ENCODE peak calls at places on chromosomes 3 and 15, in six cellular contexts. One of them, this sample, is unnamed.

GRCh38 chr3:72487078-72487765 is 361.0 kb downstream of the SHQ1 start:
- DNase-seq in IMR-90: peak
- DNase-seq in cardiac fibroblast: peak
- DNase-seq in fibroblast of lung: peak
- DNase-seq in SK-N-SH: no peak
- DNase-seq in fibroblast of the aortic adventitia: peak
- DNase-seq in this sample: peak

GRCh38 chr15:68610825-68611224 is 32.0 kb downstream of the CORO2B start:
- DNase-seq in IMR-90: no peak
- DNase-seq in cardiac fibroblast: no peak
- DNase-seq in fibroblast of lung: no peak
- DNase-seq in SK-N-SH: no peak
- DNase-seq in fibroblast of the aortic adventitia: no peak
- DNase-seq in this sample: no peak

GRCh38 chr15:70097337-70098169 is at the start of gene TLE3:
- DNase-seq in IMR-90: peak
- DNase-seq in cardiac fibroblast: peak
- DNase-seq in fibroblast of lung: peak
- DNase-seq in SK-N-SH: peak
- DNase-seq in fibroblast of the aortic adventitia: peak
- DNase-seq in this sample: peak

GRCh38 chr3:48367201-48367600 is 4.8 kb upstream of the FBXW12 start:
- DNase-seq in IMR-90: no peak
- DNase-seq in cardiac fibroblast: peak
- DNase-seq in fibroblast of lung: no peak
- DNase-seq in SK-N-SH: peak
- DNase-seq in fibroblast of the aortic adventitia: no peak
- DNase-seq in this sample: no peak

GRCh38 chr3:126025116-126025729 is 56.2 kb downstream of the ROPN1B start:
- DNase-seq in IMR-90: no peak
- DNase-seq in cardiac fibroblast: no peak
- DNase-seq in fibroblast of lung: no peak
- DNase-seq in SK-N-SH: no peak
- DNase-seq in fibroblast of the aortic adventitia: no peak
- DNase-seq in this sample: no peak

GRCh38 chr3:175732053-175732452 is 872.9 kb downstream of the NAALADL2 start:
- DNase-seq in IMR-90: no peak
- DNase-seq in cardiac fibroblast: no peak
- DNase-seq in fibroblast of lung: no peak
- DNase-seq in SK-N-SH: no peak
- DNase-seq in fibroblast of the aortic adventitia: no peak
- DNase-seq in this sample: no peak

GRCh38 chr3:121574449-121574848 is 6.7 kb downstream of the ARGFX start:
- DNase-seq in IMR-90: peak
- DNase-seq in cardiac fibroblast: peak
- DNase-seq in fibroblast of lung: no peak
- DNase-seq in SK-N-SH: no peak
- DNase-seq in fibroblast of the aortic adventitia: peak
- DNase-seq in this sample: no peak

GRCh38 chr15:98127612-98128011 is 167.1 kb downstream of the ARRDC4 start:
- DNase-seq in IMR-90: no peak
- DNase-seq in cardiac fibroblast: no peak
- DNase-seq in fibroblast of lung: no peak
- DNase-seq in SK-N-SH: no peak
- DNase-seq in fibroblast of the aortic adventitia: no peak
- DNase-seq in this sample: no peak

GRCh38 chr15:70212288-70212962 is 114.7 kb upstream of the TLE3 start:
- DNase-seq in IMR-90: no peak
- DNase-seq in cardiac fibroblast: no peak
- DNase-seq in fibroblast of lung: no peak
- DNase-seq in SK-N-SH: no peak
- DNase-seq in fibroblast of the aortic adventitia: no peak
- DNase-seq in this sample: no peak

GRCh38 chr3:20396335-20396734 is 210.3 kb upstream of the SGO1 start:
- DNase-seq in IMR-90: no peak
- DNase-seq in cardiac fibroblast: no peak
- DNase-seq in fibroblast of lung: no peak
- DNase-seq in SK-N-SH: no peak
- DNase-seq in fibroblast of the aortic adventitia: no peak
- DNase-seq in this sample: no peak

GRCh38 chr15:62841891-62842559 is 200.5 kb upstream of the TPM1 start:
- DNase-seq in IMR-90: no peak
- DNase-seq in cardiac fibroblast: no peak
- DNase-seq in fibroblast of lung: no peak
- DNase-seq in SK-N-SH: no peak
- DNase-seq in fibroblast of the aortic adventitia: no peak
- DNase-seq in this sample: no peak

GRCh38 chr3:149886957-149887356 is 73.9 kb downstream of the RNF13 start:
- DNase-seq in IMR-90: no peak
- DNase-seq in cardiac fibroblast: no peak
- DNase-seq in fibroblast of lung: no peak
- DNase-seq in SK-N-SH: no peak
- DNase-seq in fibroblast of the aortic adventitia: no peak
- DNase-seq in this sample: no peak
- TF ChIP-seq CTCF in IMR-90: no peak
- TF ChIP-seq CTCF in cardiac fibroblast: no peak
- TF ChIP-seq CTCF in fibroblast of lung: no peak
- TF ChIP-seq CTCF in SK-N-SH: no peak
- TF ChIP-seq CTCF in fibroblast of the aortic adventitia: no peak
- TF ChIP-seq CTCF in this sample: no peak

DNA sequence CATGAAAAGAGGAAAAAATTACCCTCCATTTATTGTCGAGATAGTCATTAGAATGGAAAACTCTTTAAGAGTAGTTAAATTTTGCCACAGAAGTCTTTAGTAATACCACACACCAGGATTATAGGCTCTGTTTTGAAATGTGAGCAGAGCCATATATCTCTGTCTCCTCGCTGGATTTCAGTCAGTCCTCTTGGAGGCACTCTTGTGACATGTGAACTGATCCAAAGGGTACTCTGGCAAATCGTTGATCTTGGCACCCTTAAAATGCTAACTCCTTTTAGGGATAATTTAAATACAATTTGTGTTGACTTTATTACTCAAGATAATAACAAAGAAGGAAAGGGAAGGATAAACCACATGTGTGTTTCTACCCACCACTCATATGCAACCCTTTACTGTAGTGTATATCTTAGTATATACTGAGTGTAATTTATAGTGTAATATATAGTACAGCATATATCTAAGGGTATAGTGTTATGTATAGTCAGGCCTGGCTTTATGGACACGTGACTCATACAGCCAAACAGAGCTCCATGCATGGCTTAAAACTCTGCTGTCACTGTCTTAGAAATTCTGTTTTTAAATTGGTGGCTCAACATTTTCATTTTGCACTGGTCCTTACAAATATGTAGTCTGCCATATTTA is 12.3 kb upstream of the KPNA4 start:
- DNase-seq in IMR-90: peak
- DNase-seq in cardiac fibroblast: peak
- DNase-seq in fibroblast of lung: peak
- DNase-seq in SK-N-SH: no peak
- DNase-seq in fibroblast of the aortic adventitia: peak
- DNase-seq in this sample: no peak
- H3K4me3 ChIP-seq in IMR-90: no peak
- H3K4me3 ChIP-seq in cardiac fibroblast: no peak
- H3K4me3 ChIP-seq in fibroblast of lung: no peak
- H3K4me3 ChIP-seq in SK-N-SH: no peak
- H3K4me3 ChIP-seq in fibroblast of the aortic adventitia: no peak
- H3K4me3 ChIP-seq in this sample: no peak

GRCh38 chr15:34773013-34773412 is 18.2 kb upstream of the GJD2 start:
- DNase-seq in IMR-90: no peak
- DNase-seq in cardiac fibroblast: no peak
- DNase-seq in fibroblast of lung: no peak
- DNase-seq in SK-N-SH: no peak
- DNase-seq in fibroblast of the aortic adventitia: no peak
- DNase-seq in this sample: no peak

GRCh38 chr15:34776706-34777105 is 18.6 kb downstream of the ACTC1 start:
- DNase-seq in IMR-90: no peak
- DNase-seq in cardiac fibroblast: no peak
- DNase-seq in fibroblast of lung: no peak
- DNase-seq in SK-N-SH: no peak
- DNase-seq in fibroblast of the aortic adventitia: no peak
- DNase-seq in this sample: no peak

GRCh38 chr15:34769711-34770110 is 14.9 kb upstream of the GJD2 start:
- DNase-seq in IMR-90: no peak
- DNase-seq in cardiac fibroblast: no peak
- DNase-seq in fibroblast of lung: no peak
- DNase-seq in SK-N-SH: no peak
- DNase-seq in fibroblast of the aortic adventitia: no peak
- DNase-seq in this sample: no peak

GRCh38 chr15:34772312-34772711 is 17.5 kb upstream of the GJD2 start:
- DNase-seq in IMR-90: no peak
- DNase-seq in cardiac fibroblast: no peak
- DNase-seq in fibroblast of lung: no peak
- DNase-seq in SK-N-SH: no peak
- DNase-seq in fibroblast of the aortic adventitia: no peak
- DNase-seq in this sample: no peak

DNA sequence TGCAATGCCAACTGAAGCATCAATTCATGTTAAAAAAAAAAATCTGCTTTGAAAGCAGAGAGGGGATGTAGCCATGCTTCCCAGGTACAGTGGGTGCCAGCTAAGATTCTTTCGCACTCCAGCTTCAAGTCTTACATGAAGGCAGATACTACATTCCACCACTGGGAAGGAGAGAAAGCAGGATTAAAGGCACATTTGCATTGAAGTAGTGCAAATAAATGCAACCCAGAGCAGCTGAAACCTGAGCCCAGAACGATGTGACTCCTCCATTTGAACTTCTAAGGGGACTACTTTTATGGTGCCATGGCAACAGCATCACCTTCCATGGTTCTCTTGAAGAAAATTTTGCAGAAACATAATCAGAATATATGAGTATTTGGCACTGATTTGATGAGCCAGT is 19.1 kb upstream of the GJD2 start:
- DNase-seq in IMR-90: no peak
- DNase-seq in cardiac fibroblast: no peak
- DNase-seq in fibroblast of lung: no peak
- DNase-seq in SK-N-SH: no peak
- DNase-seq in fibroblast of the aortic adventitia: no peak
- DNase-seq in this sample: no peak
- TF ChIP-seq CTCF in IMR-90: no peak
- TF ChIP-seq CTCF in cardiac fibroblast: no peak
- TF ChIP-seq CTCF in fibroblast of lung: no peak
- TF ChIP-seq CTCF in SK-N-SH: no peak
- TF ChIP-seq CTCF in fibroblast of the aortic adventitia: no peak
- TF ChIP-seq CTCF in this sample: no peak

DNA sequence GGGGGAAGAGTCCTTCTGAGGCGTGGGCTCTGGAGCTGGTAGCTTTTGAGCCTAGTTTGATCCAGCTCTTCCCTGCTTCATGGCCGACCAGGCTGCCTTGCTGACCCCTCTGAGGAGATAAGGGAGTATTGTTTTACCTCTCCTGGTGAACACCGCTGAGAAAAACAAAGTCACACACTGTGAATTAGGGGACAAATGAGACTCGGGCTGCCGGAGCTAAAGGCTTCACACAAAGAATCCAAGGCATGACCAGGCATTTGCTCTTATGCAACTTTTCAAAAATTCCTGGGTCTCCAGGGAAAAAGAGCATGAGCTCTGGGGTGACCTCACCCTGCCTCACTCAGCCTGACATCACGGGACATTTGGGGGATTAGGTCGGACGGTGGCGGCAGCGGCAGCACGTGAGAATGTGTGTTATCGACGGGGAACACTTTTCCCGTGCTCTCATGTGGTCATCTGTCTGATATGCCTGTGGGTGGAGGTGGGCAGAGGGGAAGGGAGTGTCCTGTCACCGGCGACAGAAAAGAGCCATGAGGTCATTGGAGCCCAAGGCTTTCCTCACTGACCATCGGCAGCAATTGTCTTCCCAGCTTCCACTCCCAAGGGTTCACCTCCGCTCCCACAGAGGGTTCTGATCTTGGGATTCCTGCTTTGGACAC is 61.0 kb downstream of the TMEM44 start:
- DNase-seq in IMR-90: peak
- DNase-seq in cardiac fibroblast: peak
- DNase-seq in fibroblast of lung: peak
- DNase-seq in SK-N-SH: no peak
- DNase-seq in fibroblast of the aortic adventitia: peak
- DNase-seq in this sample: peak
- H3K4me3 ChIP-seq in IMR-90: no peak
- H3K4me3 ChIP-seq in cardiac fibroblast: peak
- H3K4me3 ChIP-seq in fibroblast of lung: no peak
- H3K4me3 ChIP-seq in SK-N-SH: no peak
- H3K4me3 ChIP-seq in fibroblast of the aortic adventitia: no peak
- H3K4me3 ChIP-seq in this sample: peak

DNA sequence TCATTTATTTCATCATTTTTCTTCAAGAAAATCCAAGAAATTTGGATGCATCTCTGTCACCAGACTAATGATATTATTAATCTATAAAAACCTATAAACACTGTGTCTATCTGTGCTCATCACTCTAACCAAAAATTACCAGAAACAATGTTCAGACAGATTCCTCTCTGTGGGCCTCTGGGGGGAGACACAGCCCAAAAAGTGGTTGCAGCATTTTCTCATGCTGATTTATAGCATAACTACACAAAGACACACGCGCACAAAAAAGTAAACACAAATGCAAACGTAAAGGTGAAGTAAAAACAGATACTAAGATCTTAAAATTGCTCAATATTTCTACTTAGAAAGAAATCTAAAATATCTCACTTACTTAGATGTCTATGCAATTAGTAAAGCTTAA is 976.0 kb downstream of the GBE1 start:
- DNase-seq in IMR-90: no peak
- DNase-seq in cardiac fibroblast: no peak
- DNase-seq in fibroblast of lung: no peak
- DNase-seq in SK-N-SH: peak
- DNase-seq in fibroblast of the aortic adventitia: no peak
- DNase-seq in this sample: no peak
- TF ChIP-seq CTCF in IMR-90: no peak
- TF ChIP-seq CTCF in cardiac fibroblast: no peak
- TF ChIP-seq CTCF in fibroblast of lung: no peak
- TF ChIP-seq CTCF in SK-N-SH: peak
- TF ChIP-seq CTCF in fibroblast of the aortic adventitia: no peak
- TF ChIP-seq CTCF in this sample: no peak

DNA sequence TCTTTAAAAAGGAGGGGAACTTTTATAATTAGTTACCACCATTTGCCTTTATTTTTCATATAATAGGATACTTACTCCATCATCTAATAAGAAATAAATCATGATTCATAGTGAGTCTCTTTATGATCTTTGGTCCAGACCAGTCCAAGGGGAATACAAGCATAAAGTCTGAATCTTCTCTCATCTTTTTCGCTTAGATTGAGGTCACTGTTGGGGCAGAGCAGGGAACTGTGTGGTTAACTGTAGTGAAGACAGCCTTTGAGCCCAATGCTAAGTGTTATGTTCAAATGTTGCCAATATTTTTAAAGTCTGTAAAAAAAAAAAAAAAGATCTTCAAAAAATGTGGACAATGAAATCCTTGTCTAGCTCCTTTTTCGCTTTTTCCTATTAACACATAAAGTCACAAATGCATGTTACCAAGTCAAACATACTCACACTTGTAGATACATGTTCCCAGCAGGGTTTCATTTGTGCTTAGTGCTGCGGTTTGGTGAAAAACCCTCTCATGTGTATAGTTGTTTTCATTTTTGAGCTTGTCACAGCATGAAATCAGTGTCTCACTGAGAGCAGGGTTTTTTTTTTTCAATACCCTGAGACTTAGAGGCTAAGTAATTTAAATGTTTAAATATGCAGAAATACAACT is 72.1 kb downstream of the EPHA3 start:
- DNase-seq in IMR-90: no peak
- DNase-seq in cardiac fibroblast: no peak
- DNase-seq in fibroblast of lung: peak
- DNase-seq in SK-N-SH: no peak
- DNase-seq in fibroblast of the aortic adventitia: no peak
- DNase-seq in this sample: no peak
- H3K4me3 ChIP-seq in IMR-90: no peak
- H3K4me3 ChIP-seq in cardiac fibroblast: no peak
- H3K4me3 ChIP-seq in fibroblast of lung: no peak
- H3K4me3 ChIP-seq in SK-N-SH: no peak
- H3K4me3 ChIP-seq in fibroblast of the aortic adventitia: no peak
- H3K4me3 ChIP-seq in this sample: no peak

This sample was measured in breast epithelium.